ENCODE peak calls at places on chromosomes 11 and 22, in four cellular contexts. J is hepatocyte; L is stimulated activated naive CD8-positive, alpha-beta T cell treated with anti-CD3 and anti-CD28 coated beads, Interleukin-15, amount 100 ng/mL, for 72 hours; O is non-pigmented ciliary epithelial cell. H is an unnamed sample.

GRCh38 chr22:50148991-50149721 is 21.4 kb upstream of the PANX2 start:
- DNase-seq in J (peak), L (peak), O (no peak), H (no peak)

GRCh38 chr11:57464343-57465181 is 4.2 kb downstream of the RTN4RL2 start:
- DNase-seq in J (no peak), L (no peak), O (no peak), H (no peak)

GRCh38 chr11:7060828-7061227 is 28.0 kb upstream of the RBMXL2 start:
- DNase-seq in J (no peak), L (no peak), O (no peak), H (no peak)

GRCh38 chr11:10607462-10607861 is 39.0 kb upstream of the LYVE1 start:
- DNase-seq in J (no peak), L (no peak), O (no peak), H (no peak)

GRCh38 chr22:45578524-45579147 is 76.0 kb downstream of the FBLN1 start:
- DNase-seq in J (peak), L (no peak), O (no peak), H (no peak)

GRCh38 chr11:121741316-121741715 is 288.5 kb upstream of the SORL1-AS1 start:
- DNase-seq in J (peak), L (no peak), O (no peak), H (no peak)

GRCh38 chr11:130581631-130582030 is 133.2 kb downstream of the ADAMTS15 start:
- DNase-seq in J (no peak), L (no peak), O (no peak), H (no peak)

GRCh38 chr22:19679476-19680099 is 34.7 kb upstream of the SEPTIN5 start:
- DNase-seq in J (no peak), L (peak), O (no peak), H (no peak)

GRCh38 chr11:65663634-65664200 is 1.0 kb upstream of the RELA start:
- DNase-seq in J (peak), L (peak), O (no peak), H (peak)

H was measured in AG09319.